ENCODE peak calls at places on chromosomes 13 and 19, in five cellular contexts. L, C, M, H and E are unnamed samples.
A peak's percentile ranks its signal among the peaks of the same experiment; 100 is the strongest.

GRCh38 chr19:23393121-23393520 is 2.1 kb downstream of the ZNF91 start:
- DNase-seq in C (no peak), L (no peak), H (no peak), M (no peak), E (no peak)

GRCh38 chr19:54883228-54883627 is 9.2 kb downstream of the FCAR start:
- DNase-seq in H (no peak), L (no peak), M (no peak), C (no peak), E (no peak)

GRCh38 chr19:50772408-50773311 is 2.4 kb downstream of the GPR32 start:
- DNase-seq in C (no peak), L (peak; percentile 45), M (peak; percentile 82), H (no peak), E (no peak)

GRCh38 chr13:41311607-41312500 is 787 bp downstream of the NAA16 start:
- DNase-seq in H (no peak), C (peak; percentile 49), M (no peak), L (peak; percentile 64), E (peak; percentile 80)

GRCh38 chr19:21022996-21023395 is 2.5 kb downstream of the ZNF430 start:
- DNase-seq in C (no peak), L (peak; percentile 49), H (no peak), M (no peak), E (peak; percentile 13)

GRCh38 chr13:50760751-50761150 is 82.7 kb downstream of the DLEU7 start:
- DNase-seq in H (no peak), M (no peak), L (no peak), C (no peak), E (no peak)

GRCh38 chr19:7348587-7349230 is at the start of gene ARHGEF18:
- DNase-seq in L (peak; percentile 100), H (no peak), C (no peak), M (no peak), E (no peak)

GRCh38 chr19:19627716-19628498 is at the start of gene LPAR2:
- DNase-seq in M (no peak), L (no peak), C (peak; percentile 87), H (no peak), E (no peak)

GRCh38 chr13:19864018-19864338 is 529 bp upstream of the ZMYM5 start:
- DNase-seq in L (peak; percentile 94), M (peak; percentile 68), C (peak; percentile 63), H (peak; percentile 23), E (peak; percentile 90)

GRCh38 chr19:5074830-5075394 is 106.0 kb downstream of the KDM4B start:
- DNase-seq in H (no peak), L (peak; percentile 25), M (no peak), C (no peak), E (no peak)

GRCh38 chr13:98150836-98151489 is 8.1 kb downstream of the FARP1 start:
- DNase-seq in H (no peak), C (no peak), L (no peak), M (no peak), E (no peak)

GRCh38 chr13:51291341-51291740 is 48.1 kb upstream of the SERPINE3 start:
- DNase-seq in M (no peak), C (no peak), H (no peak), L (no peak), E (no peak)

GRCh38 chr19:17872251-17873001 is 681 bp downstream of the SLC5A5 start:
- DNase-seq in H (no peak), L (peak; percentile 32), M (no peak), C (no peak), E (no peak)

GRCh38 chr19:30883071-30883470 is 466.2 kb downstream of the TSHZ3 start:
- DNase-seq in H (no peak), M (no peak), C (no peak), L (no peak), E (no peak)

GRCh38 chr13:47858678-47859050 is 142.4 kb downstream of the SUCLA2 start:
- DNase-seq in H (no peak), L (peak; percentile 64), C (no peak), M (no peak), E (no peak)

GRCh38 chr19:5016268-5016667 is 47.4 kb downstream of the KDM4B start:
- DNase-seq in C (no peak), H (no peak), L (no peak), M (no peak), E (no peak)

GRCh38 chr13:94195715-94196114 is 283.8 kb downstream of the DCT start:
- DNase-seq in M (no peak), H (no peak), C (no peak), L (no peak), E (no peak)

GRCh38 chr13:84645196-84646071 is 763.2 kb upstream of the SLITRK1 start:
- DNase-seq in H (no peak), M (no peak), C (no peak), L (peak; percentile 3), E (no peak)

GRCh38 chr13:21973437-21974125 is 302.7 kb downstream of the FGF9 start:
- DNase-seq in C (no peak), L (no peak), H (no peak), M (no peak), E (no peak)

GRCh38 chr19:54209748-54210494 is 9.3 kb downstream of the RPS9 start:
- DNase-seq in C (peak; percentile 97), M (peak; percentile 68), L (peak; percentile 52), H (no peak), E (peak; percentile 95)

GRCh38 chr19:15028490-15028889 is 20.8 kb upstream of the CASP14 start:
- DNase-seq in L (peak; percentile 76), H (no peak), C (no peak), M (no peak), E (no peak)

GRCh38 chr19:48203227-48203793 is 32.8 kb downstream of the ZSWIM9 start:
- DNase-seq in H (no peak), M (no peak), C (no peak), L (peak; percentile 63), E (peak; percentile 60)

GRCh38 chr13:22211876-22212275 is 541.0 kb downstream of the FGF9 start:
- DNase-seq in H (no peak), L (no peak), C (no peak), M (no peak), E (no peak)

GRCh38 chr13:30394798-30395191 is 27.5 kb upstream of the UBE2L5 start:
- DNase-seq in M (no peak), H (no peak), L (peak; percentile 47), C (no peak), E (peak; percentile 35)

GRCh38 chr13:99465454-99465853 is 35.8 kb upstream of the TM9SF2 start:
- DNase-seq in M (no peak), H (no peak), L (no peak), C (no peak), E (no peak)

GRCh38 chr19:13255041-13255718 is 105.0 kb downstream of the IER2 start:
- DNase-seq in M (no peak), C (no peak), H (no peak), L (peak; percentile 60), E (no peak)

GRCh38 chr13:67238277-67238859 is 8.2 kb upstream of the PCDH9 start:
- DNase-seq in C (no peak), H (no peak), L (peak; percentile 37), M (peak; percentile 11), E (peak; percentile 6)

GRCh38 chr13:113669871-113670341 is 2.9 kb downstream of the GRK1 start:
- DNase-seq in L (no peak), C (peak; percentile 24), H (no peak), M (no peak), E (no peak)

GRCh38 chr13:41976491-41976890 is 15.6 kb upstream of the VWA8 start:
- DNase-seq in H (no peak), C (no peak), M (no peak), L (no peak), E (no peak)

GRCh38 chr13:34162545-34162936 is 344.6 kb downstream of the RFC3 start:
- DNase-seq in H (no peak), C (no peak), M (no peak), L (no peak), E (no peak)

GRCh38 chr19:10270616-10271394 is at the start of gene ICAM1:
- DNase-seq in C (peak; percentile 72), H (no peak), L (peak; percentile 98), M (peak; percentile 71), E (peak; percentile 57)
- TF ChIP-seq POLR2A in C (no peak), H (peak; percentile 75), L (no peak), M (peak; percentile 86), E (peak; percentile 38)

GRCh38 chr19:38206006-38206745 is 17.8 kb downstream of the DPF1 start:
- DNase-seq in L (no peak), M (no peak), H (no peak), C (no peak), E (no peak)
- TF ChIP-seq POLR2A in L (no peak), M (no peak), H (no peak), C (no peak), E (no peak)

DNA sequence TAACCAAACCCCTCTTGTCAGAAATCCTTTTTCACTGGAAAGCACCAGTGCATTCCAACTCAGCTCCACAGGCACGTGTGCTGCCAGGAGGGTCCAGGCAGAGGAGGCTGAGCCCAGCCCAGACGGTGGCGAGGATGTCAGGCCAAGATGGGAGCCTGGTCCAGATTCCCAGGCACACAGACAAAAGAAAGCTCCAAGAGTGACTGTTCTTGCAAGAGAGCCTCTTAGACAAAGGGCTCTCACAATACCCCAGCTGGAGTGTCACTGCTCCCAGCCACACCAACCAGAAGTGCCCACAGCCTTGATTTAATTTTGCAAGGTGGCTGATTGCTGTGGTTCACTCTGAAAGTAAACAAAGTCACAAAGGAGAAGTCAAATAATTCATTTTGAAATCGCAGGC is 95.3 kb downstream of the RAB20 start:
- DNase-seq in C (no peak), M (no peak), H (no peak), L (no peak), E (no peak)
- TF ChIP-seq POLR2A in C (no peak), M (no peak), H (no peak), L (no peak), E (no peak)

DNA sequence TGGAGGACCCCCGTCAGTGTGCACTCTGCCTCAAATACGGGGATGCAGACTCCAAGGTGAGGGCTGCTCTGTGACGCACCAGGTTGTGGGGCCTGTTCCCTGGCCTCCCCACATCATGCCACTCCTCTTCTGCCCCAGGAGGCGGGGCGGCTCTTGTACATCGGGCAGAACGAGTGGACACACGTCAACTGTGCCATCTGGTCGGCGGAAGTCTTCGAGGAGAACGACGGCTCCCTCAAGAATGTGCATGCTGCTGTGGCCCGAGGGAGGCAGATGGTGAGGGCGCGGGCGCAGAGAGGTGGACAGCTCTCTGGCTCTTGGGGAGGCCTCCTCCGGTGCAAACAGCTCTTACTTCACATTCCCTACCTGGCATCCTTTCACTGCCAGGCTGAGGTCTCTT is 11.2 kb downstream of the KMT2B start:
- DNase-seq in L (no peak), C (no peak), M (no peak), H (no peak), E (no peak)
- TF ChIP-seq POLR2A in L (no peak), C (no peak), M (no peak), H (no peak), E (no peak)

GRCh38 chr19:35336166-35336955 is 7.4 kb downstream of the CD22 start:
- DNase-seq in M (no peak), L (no peak), C (no peak), H (no peak), E (no peak)

GRCh38 chr19:35331551-35332214 is 2.7 kb downstream of the CD22 start:
- DNase-seq in M (peak; percentile 3), L (no peak), C (no peak), H (no peak), E (no peak)

GRCh38 chr19:35332817-35333216 is 3.8 kb downstream of the CD22 start:
- DNase-seq in L (no peak), H (no peak), M (peak; percentile 4), C (no peak), E (no peak)

GRCh38 chr19:35337081-35337983 is 8.3 kb downstream of the CD22 start:
- DNase-seq in C (no peak), L (no peak), H (no peak), M (no peak), E (no peak)

GRCh38 chr19:35334064-35334753 is 5.2 kb downstream of the CD22 start:
- DNase-seq in C (no peak), M (no peak), L (no peak), H (no peak), E (no peak)
- TF ChIP-seq POLR2A in C (no peak), M (no peak), L (no peak), H (no peak), E (no peak)